ENCODE peak calls at places on chromosome 7, in six cellular contexts. One of them, this sample, is unnamed.

GRCh38 chr7:120337308-120337907 is 64.4 kb downstream of the KCND2 start:
- DNase-seq in mesenchymal stem cell: peak
- DNase-seq in mesendoderm: peak
- DNase-seq in IMR-90: peak
- DNase-seq in H1: no peak
- DNase-seq in neuronal stem cell: peak
- DNase-seq in this sample: no peak

GRCh38 chr7:3000566-3000965 is 43.1 kb downstream of the CARD11 start:
- DNase-seq in IMR-90: no peak
- DNase-seq in mesendoderm: no peak
- DNase-seq in H1: no peak
- DNase-seq in neuronal stem cell: no peak
- DNase-seq in mesenchymal stem cell: no peak
- DNase-seq in this sample: no peak

GRCh38 chr7:3294432-3295100 is 6.5 kb upstream of the SDK1 start:
- DNase-seq in mesendoderm: peak
- DNase-seq in mesenchymal stem cell: no peak
- DNase-seq in H1: peak
- DNase-seq in neuronal stem cell: no peak
- DNase-seq in IMR-90: no peak
- DNase-seq in this sample: peak

GRCh38 chr7:106829496-106829895 is 35.6 kb upstream of the PIK3CG start:
- DNase-seq in neuronal stem cell: no peak
- DNase-seq in IMR-90: no peak
- DNase-seq in mesendoderm: no peak
- DNase-seq in mesenchymal stem cell: no peak
- DNase-seq in H1: no peak
- DNase-seq in this sample: no peak

GRCh38 chr7:74059681-74060588 is 23.7 kb upstream of the LIMK1 start:
- DNase-seq in IMR-90: no peak
- DNase-seq in H1: no peak
- DNase-seq in neuronal stem cell: no peak
- DNase-seq in mesenchymal stem cell: no peak
- DNase-seq in mesendoderm: no peak
- DNase-seq in this sample: peak

GRCh38 chr7:36820527-36821170 is 96.4 kb upstream of the AOAH start:
- DNase-seq in H1: no peak
- DNase-seq in mesendoderm: no peak
- DNase-seq in neuronal stem cell: no peak
- DNase-seq in mesenchymal stem cell: peak
- DNase-seq in IMR-90: no peak
- DNase-seq in this sample: no peak

GRCh38 chr7:134931487-134931886 is 54.8 kb upstream of the AGBL3 start:
- DNase-seq in mesendoderm: no peak
- DNase-seq in H1: no peak
- DNase-seq in mesenchymal stem cell: peak
- DNase-seq in IMR-90: no peak
- DNase-seq in neuronal stem cell: no peak
- DNase-seq in this sample: no peak

GRCh38 chr7:137606061-137606674 is 240.6 kb downstream of the DGKI start:
- DNase-seq in mesendoderm: peak
- DNase-seq in neuronal stem cell: no peak
- DNase-seq in mesenchymal stem cell: peak
- DNase-seq in H1: no peak
- DNase-seq in IMR-90: peak
- DNase-seq in this sample: no peak

GRCh38 chr7:39749177-39749576 is 125.8 kb downstream of the RALA start:
- DNase-seq in neuronal stem cell: no peak
- DNase-seq in mesendoderm: no peak
- DNase-seq in H1: no peak
- DNase-seq in mesenchymal stem cell: peak
- DNase-seq in IMR-90: peak
- DNase-seq in this sample: no peak

GRCh38 chr7:45163692-45164052 is 6.1 kb downstream of the RAMP3 start:
- DNase-seq in H1: no peak
- DNase-seq in IMR-90: no peak
- DNase-seq in neuronal stem cell: no peak
- DNase-seq in mesendoderm: no peak
- DNase-seq in mesenchymal stem cell: no peak
- DNase-seq in this sample: no peak

GRCh38 chr7:137996386-137996851 is 5.5 kb downstream of the CREB3L2 start:
- DNase-seq in H1: no peak
- DNase-seq in IMR-90: peak
- DNase-seq in mesendoderm: no peak
- DNase-seq in neuronal stem cell: no peak
- DNase-seq in mesenchymal stem cell: peak
- DNase-seq in this sample: no peak

GRCh38 chr7:137454169-137455166 is 110.9 kb upstream of the PTN start:
- DNase-seq in H1: no peak
- DNase-seq in neuronal stem cell: peak
- DNase-seq in mesenchymal stem cell: peak
- DNase-seq in mesendoderm: peak
- DNase-seq in IMR-90: peak
- DNase-seq in this sample: no peak

GRCh38 chr7:28575241-28575643 is 162.9 kb downstream of the CREB5 start:
- DNase-seq in mesenchymal stem cell: peak
- DNase-seq in mesendoderm: peak
- DNase-seq in H1: no peak
- DNase-seq in IMR-90: peak
- DNase-seq in neuronal stem cell: no peak
- DNase-seq in this sample: no peak

GRCh38 chr7:6172331-6173295 is 99.8 kb downstream of the CYTH3 start:
- DNase-seq in H1: no peak
- DNase-seq in IMR-90: peak
- DNase-seq in mesenchymal stem cell: no peak
- DNase-seq in mesendoderm: no peak
- DNase-seq in neuronal stem cell: no peak
- DNase-seq in this sample: no peak

GRCh38 chr7:99459087-99459486 is 6.9 kb downstream of the ATP5MF start:
- DNase-seq in IMR-90: no peak
- DNase-seq in neuronal stem cell: no peak
- DNase-seq in mesendoderm: peak
- DNase-seq in H1: no peak
- DNase-seq in mesenchymal stem cell: peak
- DNase-seq in this sample: peak

GRCh38 chr7:16743207-16743606 is 10.3 kb upstream of the TSPAN13 start:
- DNase-seq in mesendoderm: no peak
- DNase-seq in IMR-90: peak
- DNase-seq in mesenchymal stem cell: peak
- DNase-seq in neuronal stem cell: no peak
- DNase-seq in H1: no peak
- DNase-seq in this sample: no peak

GRCh38 chr7:76202666-76203030 is 952 bp downstream of the SRRM3 start:
- DNase-seq in mesenchymal stem cell: no peak
- DNase-seq in H1: no peak
- DNase-seq in IMR-90: no peak
- DNase-seq in mesendoderm: peak
- DNase-seq in neuronal stem cell: no peak
- DNase-seq in this sample: peak

GRCh38 chr7:40709077-40709964 is 574.5 kb downstream of the SUGCT start:
- DNase-seq in mesenchymal stem cell: peak
- DNase-seq in H1: no peak
- DNase-seq in neuronal stem cell: no peak
- DNase-seq in IMR-90: no peak
- DNase-seq in mesendoderm: no peak
- DNase-seq in this sample: no peak

GRCh38 chr7:111788426-111788825 is 226.1 kb upstream of the IMMP2L start:
- DNase-seq in mesenchymal stem cell: peak
- DNase-seq in IMR-90: peak
- DNase-seq in neuronal stem cell: peak
- DNase-seq in H1: no peak
- DNase-seq in mesendoderm: peak
- DNase-seq in this sample: no peak

GRCh38 chr7:112211348-112211907 is 4.9 kb downstream of the ZNF277 start:
- DNase-seq in mesendoderm: no peak
- DNase-seq in H1: no peak
- DNase-seq in mesenchymal stem cell: peak
- DNase-seq in neuronal stem cell: no peak
- DNase-seq in IMR-90: peak
- DNase-seq in this sample: no peak

GRCh38 chr7:6271694-6272371 is 591 bp downstream of the CYTH3 start:
- DNase-seq in H1: peak
- DNase-seq in IMR-90: no peak
- DNase-seq in mesendoderm: no peak
- DNase-seq in mesenchymal stem cell: no peak
- DNase-seq in neuronal stem cell: no peak
- DNase-seq in this sample: no peak

GRCh38 chr7:108497082-108497725 is 28.7 kb downstream of the PNPLA8 start:
- DNase-seq in neuronal stem cell: peak
- DNase-seq in H1: peak
- DNase-seq in mesenchymal stem cell: peak
- DNase-seq in mesendoderm: peak
- DNase-seq in IMR-90: peak
- DNase-seq in this sample: no peak

GRCh38 chr7:47779341-47779771 is 168.9 kb downstream of the PKD1L1 start:
- DNase-seq in H1: no peak
- DNase-seq in mesenchymal stem cell: no peak
- DNase-seq in neuronal stem cell: no peak
- DNase-seq in IMR-90: no peak
- DNase-seq in mesendoderm: no peak
- DNase-seq in this sample: no peak

GRCh38 chr7:112296416-112296815 is 89.9 kb downstream of the ZNF277 start:
- DNase-seq in IMR-90: no peak
- DNase-seq in mesenchymal stem cell: no peak
- DNase-seq in H1: no peak
- DNase-seq in mesendoderm: no peak
- DNase-seq in neuronal stem cell: no peak
- DNase-seq in this sample: no peak

GRCh38 chr7:23334482-23335056 is 35.4 kb downstream of the MALSU1 start:
- DNase-seq in neuronal stem cell: no peak
- DNase-seq in H1: no peak
- DNase-seq in IMR-90: peak
- DNase-seq in mesendoderm: no peak
- DNase-seq in mesenchymal stem cell: peak
- DNase-seq in this sample: no peak

GRCh38 chr7:101589052-101589451 is 40.0 kb downstream of the MYL10 start:
- DNase-seq in H1: peak
- DNase-seq in mesenchymal stem cell: no peak
- DNase-seq in mesendoderm: no peak
- DNase-seq in IMR-90: no peak
- DNase-seq in neuronal stem cell: no peak
- DNase-seq in this sample: no peak

GRCh38 chr7:27143022-27143949 is at the start of gene HOXA5:
- DNase-seq in neuronal stem cell: peak
- DNase-seq in IMR-90: peak
- DNase-seq in mesendoderm: peak
- DNase-seq in H1: peak
- DNase-seq in mesenchymal stem cell: peak
- DNase-seq in this sample: peak

DNA sequence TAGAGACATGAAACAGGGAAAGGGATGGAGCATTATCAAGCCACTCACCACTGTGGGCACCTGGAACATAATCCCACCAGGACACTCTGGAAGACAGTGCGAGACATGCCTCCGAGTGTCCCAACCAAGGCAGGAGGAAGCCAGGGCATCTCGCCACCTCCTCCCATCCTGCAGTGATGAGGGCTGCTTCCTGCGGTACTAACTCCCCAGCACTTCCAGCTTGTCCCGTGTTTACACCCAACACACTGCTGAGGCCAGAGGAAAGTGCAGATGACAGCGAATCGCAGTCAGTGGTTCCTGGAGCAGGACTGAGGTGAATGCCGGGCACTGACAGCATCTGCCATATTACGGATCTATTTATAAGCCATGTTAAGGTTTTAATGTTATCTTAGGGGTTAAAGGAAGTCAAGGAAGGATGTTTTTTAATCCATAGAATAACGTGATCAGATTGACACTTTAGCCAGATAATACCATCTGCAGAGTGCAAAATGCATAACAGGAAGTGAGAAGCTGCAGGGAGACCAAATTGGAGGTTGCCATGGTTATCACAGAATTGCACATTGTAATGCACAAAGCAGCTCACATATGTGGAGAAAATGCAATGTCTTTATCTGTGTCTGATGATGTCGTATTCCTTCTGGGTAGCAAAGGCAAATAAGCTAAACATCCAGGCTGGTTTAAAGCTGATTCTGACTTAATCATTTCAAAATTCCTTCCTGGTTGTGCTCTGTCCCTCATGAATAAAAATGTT is 314.1 kb upstream of the C7orf33 start:
- DNase-seq in neuronal stem cell: no peak
- DNase-seq in mesendoderm: no peak
- DNase-seq in H1: no peak
- DNase-seq in IMR-90: no peak
- DNase-seq in mesenchymal stem cell: no peak
- DNase-seq in this sample: no peak
- H2BK15ac ChIP-seq in neuronal stem cell: peak
- H2BK15ac ChIP-seq in mesendoderm: no peak
- H2BK15ac ChIP-seq in H1: no peak
- H2BK15ac ChIP-seq in IMR-90: no peak
- H2BK15ac ChIP-seq in mesenchymal stem cell: no peak
- H2BK15ac ChIP-seq in this sample: no peak

DNA sequence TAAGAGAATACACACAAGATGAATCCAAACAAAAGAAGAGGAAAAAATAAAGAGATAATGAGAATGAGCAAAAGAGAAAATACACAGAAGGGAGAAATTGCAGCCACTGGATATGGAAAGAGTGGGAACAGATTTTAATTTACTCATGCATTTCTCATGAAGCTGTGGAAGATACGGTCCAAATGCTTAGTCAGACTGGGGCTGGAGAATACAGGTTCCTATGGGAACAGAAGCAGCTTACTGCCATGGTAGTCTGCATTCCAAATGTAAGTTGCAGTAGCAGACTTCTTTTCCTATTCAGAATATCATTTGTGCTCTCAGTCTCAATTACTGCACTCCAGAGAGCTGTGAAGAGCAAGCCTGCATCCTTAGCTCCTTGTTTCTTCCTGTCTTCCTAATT is 190.8 kb upstream of the TMEM196 start:
- DNase-seq in H1: no peak
- DNase-seq in IMR-90: no peak
- DNase-seq in neuronal stem cell: no peak
- DNase-seq in mesenchymal stem cell: no peak
- DNase-seq in mesendoderm: no peak
- DNase-seq in this sample: no peak
- H2BK15ac ChIP-seq in H1: no peak
- H2BK15ac ChIP-seq in IMR-90: no peak
- H2BK15ac ChIP-seq in neuronal stem cell: no peak
- H2BK15ac ChIP-seq in mesenchymal stem cell: no peak
- H2BK15ac ChIP-seq in mesendoderm: no peak
- H2BK15ac ChIP-seq in this sample: no peak

DNA sequence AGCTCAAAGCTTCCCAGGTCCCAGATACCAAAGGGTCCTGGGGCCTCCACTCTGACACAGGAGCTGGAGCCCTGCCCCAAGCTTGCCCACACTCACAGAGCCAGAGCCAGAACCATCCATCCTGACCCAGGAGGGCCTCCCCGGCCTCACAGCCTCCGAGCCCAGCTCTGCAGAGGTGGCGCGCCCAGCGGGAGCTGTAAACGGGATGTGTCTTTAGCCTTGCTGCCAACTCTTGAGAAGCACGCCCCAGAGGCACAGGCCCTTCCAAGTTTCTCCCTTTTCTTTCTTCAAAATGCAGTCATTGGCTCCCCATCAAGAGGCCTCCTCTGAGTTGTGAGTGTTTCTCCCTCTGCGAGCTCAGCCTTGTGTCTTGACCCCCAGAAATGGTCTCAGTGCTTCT is 75.0 kb downstream of the PDGFA start:
- DNase-seq in neuronal stem cell: no peak
- DNase-seq in H1: no peak
- DNase-seq in mesendoderm: no peak
- DNase-seq in IMR-90: no peak
- DNase-seq in mesenchymal stem cell: no peak
- DNase-seq in this sample: no peak
- H2BK15ac ChIP-seq in neuronal stem cell: peak
- H2BK15ac ChIP-seq in H1: no peak
- H2BK15ac ChIP-seq in mesendoderm: no peak
- H2BK15ac ChIP-seq in IMR-90: no peak
- H2BK15ac ChIP-seq in mesenchymal stem cell: no peak
- H2BK15ac ChIP-seq in this sample: no peak

GRCh38 chr7:31326416-31326815 is 14.1 kb downstream of the NEUROD6 start:
- DNase-seq in H1: no peak
- DNase-seq in IMR-90: no peak
- DNase-seq in mesendoderm: peak
- DNase-seq in mesenchymal stem cell: no peak
- DNase-seq in neuronal stem cell: no peak
- DNase-seq in this sample: no peak
- H2BK15ac ChIP-seq in H1: no peak
- H2BK15ac ChIP-seq in IMR-90: no peak
- H2BK15ac ChIP-seq in mesendoderm: no peak
- H2BK15ac ChIP-seq in mesenchymal stem cell: no peak
- H2BK15ac ChIP-seq in neuronal stem cell: no peak
- H2BK15ac ChIP-seq in this sample: no peak

This sample was measured in H9.